ENCODE peak calls at places on chromosomes 11 and 22, in six cellular contexts. S, T, V, E, Y and M are unnamed samples. For H3K27me3, the result is how much of the 10 kb centered on the place peaks cover.

GRCh38 chr11:8003187-8003586 is 16.1 kb downstream of the EIF3F start:
- DNase-seq in S (no peak), Y (no peak), E (no peak), V (no peak), T (no peak), M (peak)

GRCh38 chr22:30245985-30246901 is at the start of gene LIF:
- DNase-seq in V (no peak), E (no peak), T (no peak), S (no peak), Y (no peak), M (no peak)

GRCh38 chr11:108592591-108593213 is 866 bp downstream of the EXPH5 start:
- DNase-seq in Y (no peak), E (no peak), V (no peak), S (no peak), T (peak), M (no peak)

GRCh38 chr11:74018331-74019005 is 9.6 kb upstream of the UCP3 start:
- DNase-seq in Y (no peak), V (peak), E (peak), T (peak), S (peak), M (no peak)

GRCh38 chr11:134512791-134513538 is 100.9 kb upstream of the B3GAT1 start:
- DNase-seq in Y (no peak), S (no peak), V (peak), T (peak), E (peak), M (no peak)

GRCh38 chr11:72221386-72221785 is 3.2 kb upstream of the INPPL1 start:
- DNase-seq in V (peak), S (no peak), T (no peak), Y (no peak), E (no peak), M (peak)

GRCh38 chr22:49608228-49608627 is 219.4 kb downstream of the BRD1 start:
- DNase-seq in S (no peak), Y (no peak), V (peak), E (peak), T (no peak), M (no peak)

GRCh38 chr11:121070951-121071350 is 30.1 kb upstream of the TECTA start:
- DNase-seq in S (no peak), T (no peak), Y (no peak), V (no peak), E (no peak), M (no peak)

GRCh38 chr11:38491986-38492385 is 1894.0 kb upstream of the RAG2 start:
- DNase-seq in T (no peak), V (no peak), Y (no peak), E (no peak), S (no peak), M (no peak)

GRCh38 chr11:35688023-35688422 is 25.4 kb downstream of the TRIM44 start:
- DNase-seq in E (no peak), T (no peak), S (no peak), V (no peak), Y (no peak), M (no peak)

GRCh38 chr11:72333657-72334056 is 89.7 kb upstream of the PHOX2A start:
- DNase-seq in E (no peak), Y (no peak), T (no peak), S (no peak), V (no peak), M (no peak)

GRCh38 chr11:73961321-73961720 is 10.5 kb downstream of the DNAJB13 start:
- DNase-seq in S (no peak), T (no peak), V (no peak), E (no peak), Y (no peak), M (no peak)

GRCh38 chr11:69218946-69219720 is 63.4 kb downstream of the SMIM38 start:
- DNase-seq in T (peak), V (no peak), S (no peak), E (no peak), Y (no peak), M (peak)

GRCh38 chr11:86990520-86990919 is 35.3 kb upstream of the FZD4 start:
- DNase-seq in S (no peak), Y (peak), E (no peak), T (no peak), V (no peak), M (no peak)

GRCh38 chr11:116650052-116650451 is 122.7 kb downstream of the BUD13 start:
- DNase-seq in S (no peak), V (no peak), E (no peak), Y (no peak), T (no peak), M (peak)

GRCh38 chr11:114399903-114400221 is 449 bp downstream of the C11orf71 start:
- DNase-seq in E (peak), Y (no peak), V (no peak), T (no peak), S (peak), M (no peak)

GRCh38 chr22:37896939-37897338 is 9.2 kb upstream of the MICALL1 start:
- DNase-seq in S (no peak), V (no peak), Y (no peak), E (no peak), T (no peak), M (no peak)

GRCh38 chr22:37898441-37899181 is 7.5 kb upstream of the MICALL1 start:
- DNase-seq in T (no peak), Y (no peak), S (no peak), V (peak), E (no peak), M (no peak)

GRCh38 chr22:37894939-37895670 is 11.0 kb upstream of the MICALL1 start:
- DNase-seq in T (no peak), S (no peak), Y (no peak), V (no peak), E (no peak), M (no peak)

GRCh38 chr22:37897805-37898204 is 8.3 kb upstream of the MICALL1 start:
- DNase-seq in T (no peak), S (no peak), V (no peak), Y (no peak), E (no peak), M (no peak)

GRCh38 chr22:37896181-37896592 is 9.9 kb upstream of the MICALL1 start:
- DNase-seq in S (no peak), E (no peak), V (no peak), T (no peak), Y (no peak), M (no peak)
- TF ChIP-seq POLR2A in S (no peak), E (no peak), V (no peak), T (no peak), Y (no peak), M (no peak)

GRCh38 chr22:33812578-33812977 is 107.7 kb downstream of the LARGE1 start:
- DNase-seq in E (no peak), S (no peak), Y (no peak), V (no peak), T (no peak), M (no peak)
- H3K27me3 ChIP-seq in E (under half), S (under half), Y (under half), V (under half), T (under half), M (under half)

DNA sequence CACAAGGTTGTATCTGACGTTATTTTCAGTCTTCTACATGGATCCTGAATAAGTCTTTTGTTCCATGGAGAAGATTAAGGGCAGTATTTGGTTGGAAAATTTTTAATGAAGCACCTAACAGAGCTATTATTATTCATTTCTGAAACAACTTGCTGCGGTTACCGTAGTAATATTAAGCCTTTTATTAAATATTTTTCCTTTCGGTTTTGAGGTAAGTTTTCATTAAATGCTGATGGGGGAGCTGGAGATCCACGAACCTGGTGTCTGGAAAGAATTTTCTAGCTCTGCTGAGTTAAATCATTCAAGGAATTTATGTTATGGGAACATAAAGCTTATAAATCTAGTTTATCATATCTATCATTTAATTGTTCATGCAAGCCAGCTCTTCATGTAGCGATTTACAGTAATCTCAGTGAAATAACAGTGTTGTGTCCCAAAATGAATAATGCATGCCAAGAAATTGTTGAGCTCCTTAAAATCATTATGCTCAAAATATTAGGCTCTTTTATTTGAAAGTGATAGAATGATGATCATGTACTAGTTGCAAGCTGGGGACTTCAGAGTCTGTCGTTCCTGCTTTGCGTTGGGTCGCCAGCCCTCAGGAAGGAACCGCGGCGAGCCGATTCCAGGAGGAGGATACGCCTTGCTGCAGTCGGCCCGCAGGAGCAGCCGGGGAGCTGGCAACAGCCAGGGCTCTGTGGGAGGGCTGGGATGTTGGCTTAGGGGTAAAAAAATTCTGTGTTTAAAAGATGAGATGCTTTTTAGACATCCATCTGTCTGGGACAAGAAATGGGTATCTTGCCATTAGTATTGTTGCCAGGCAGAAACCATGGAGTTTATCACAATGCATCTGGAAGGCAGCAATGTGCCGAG is 83.1 kb downstream of the TBC1D22A start:
- DNase-seq in Y (no peak), E (peak), T (no peak), V (no peak), S (no peak), M (no peak)
- TF ChIP-seq CTCF in Y (no peak), E (no peak), T (peak), V (peak), S (peak), M (no peak)

DNA sequence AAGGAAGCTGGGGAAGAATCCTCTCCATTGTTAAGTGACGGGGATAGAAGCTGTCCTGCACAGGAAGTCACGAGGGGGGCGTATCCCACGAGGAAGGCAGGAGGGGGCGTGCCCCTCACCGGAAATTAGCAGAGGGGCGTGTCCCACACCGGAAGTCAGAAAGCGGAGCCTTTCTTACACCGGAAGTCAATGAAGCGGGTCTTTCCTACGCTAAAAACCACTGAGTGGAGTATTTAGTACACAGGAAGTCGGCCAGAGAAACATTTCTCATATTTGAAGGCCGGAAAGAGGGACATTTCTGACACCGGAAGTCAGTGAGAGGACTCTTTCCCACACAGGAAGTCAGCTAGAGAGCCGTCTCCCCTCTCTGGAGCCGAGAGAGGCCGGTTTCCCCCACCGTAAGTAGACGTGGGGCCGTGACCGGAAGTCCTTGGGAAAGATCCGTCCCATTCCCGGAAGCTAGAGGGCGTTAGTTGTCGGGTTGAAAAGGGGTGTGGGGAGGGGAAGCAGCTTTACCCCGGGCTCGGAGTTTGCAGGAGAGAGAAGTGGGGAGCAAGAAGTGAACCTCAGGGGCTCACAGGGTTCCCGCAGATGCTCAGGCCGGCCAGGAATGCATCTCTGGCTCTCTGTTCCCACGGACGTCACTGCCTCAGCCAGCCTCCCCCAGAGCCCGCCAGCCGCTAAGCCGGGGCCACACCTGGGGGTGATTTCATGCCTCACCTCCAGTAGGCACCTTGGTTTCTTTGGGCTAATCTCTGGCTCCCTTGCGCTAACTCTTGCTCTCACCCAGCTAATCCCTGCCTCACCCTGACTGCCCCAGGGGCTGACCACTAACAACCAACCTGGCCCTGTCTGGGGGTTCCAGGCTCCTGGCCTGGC is 15.4 kb downstream of the MIAT start:
- DNase-seq in T (peak), E (peak), Y (peak), V (peak), S (peak), M (no peak)
- TF ChIP-seq POLR2A in T (peak), E (no peak), Y (peak), V (no peak), S (no peak), M (no peak)